ENCODE peak calls at places on chromosome 11, in seven cellular contexts. C is colonic mucosa; F is Caco-2; K is right cardiac atrium; V is CD4-positive, CD25-positive, alpha-beta regulatory T cell; Z is effector memory CD4-positive, alpha-beta T cell; I is HAP-1. E is an unnamed sample. For H3K9me3, the result is how much of the 10 kb centered on the place peaks cover.

GRCh38 chr11:128716661-128717210 is 22.9 kb downstream of the FLI1 start:
- DNase-seq in C (no peak), F (no peak), K (no peak), V (peak), Z (peak), I (no peak), E (no peak)

GRCh38 chr11:45754261-45754709 is 50.7 kb upstream of the SLC35C1 start:
- DNase-seq in C (no peak), F (no peak), K (peak), V (no peak), Z (no peak), I (no peak), E (no peak)

GRCh38 chr11:125542709-125543108 is 26.6 kb upstream of the EI24 start:
- DNase-seq in C (no peak), F (no peak), K (no peak), V (no peak), Z (no peak), I (no peak), E (no peak)

GRCh38 chr11:927871-928270 is 2.2 kb downstream of the AP2A2 start:
- DNase-seq in C (no peak), F (no peak), K (no peak), V (peak), Z (peak), I (peak), E (peak)

GRCh38 chr11:114326776-114327175 is 30.6 kb downstream of the NNMT start:
- DNase-seq in C (no peak), F (no peak), K (no peak), V (no peak), Z (no peak), I (no peak), E (no peak)

GRCh38 chr11:130181295-130182272 is 22.0 kb downstream of the ST14 start:
- DNase-seq in C (peak), F (peak), K (no peak), V (no peak), Z (no peak), I (no peak), E (peak)

GRCh38 chr11:67024410-67024809 is 1.5 kb downstream of the SYT12 start:
- DNase-seq in C (no peak), F (no peak), K (no peak), V (peak), Z (peak), I (no peak), E (no peak)

GRCh38 chr11:115848614-115849013 is 344.4 kb upstream of the CADM1 start:
- DNase-seq in C (no peak), F (no peak), K (no peak), V (no peak), Z (no peak), I (no peak), E (no peak)

GRCh38 chr11:62130498-62131464 is 7.0 kb downstream of the INCENP start:
- DNase-seq in C (no peak), F (no peak), K (no peak), V (no peak), Z (no peak), I (no peak), E (no peak)

GRCh38 chr11:62127941-62128770 is 4.3 kb downstream of the INCENP start:
- DNase-seq in C (no peak), F (no peak), K (no peak), V (no peak), Z (no peak), I (no peak), E (no peak)

GRCh38 chr11:62128835-62129234 is 5.0 kb downstream of the INCENP start:
- DNase-seq in C (no peak), F (no peak), K (no peak), V (no peak), Z (no peak), I (no peak), E (no peak)

GRCh38 chr11:62132188-62132587 is 8.4 kb downstream of the INCENP start:
- DNase-seq in C (no peak), F (no peak), K (no peak), V (no peak), Z (no peak), I (no peak), E (no peak)

GRCh38 chr11:62129610-62130497 is 6.0 kb downstream of the INCENP start:
- DNase-seq in C (no peak), F (no peak), K (no peak), V (no peak), Z (no peak), I (no peak), E (no peak)
- H3K9me3 ChIP-seq in C (under half), F (under half), K (under half), V (under half), Z (under half), I (under half), E (under half)

GRCh38 chr11:48182860-48183526 is 33.6 kb upstream of the OR4B1 start:
- DNase-seq in C (no peak), F (no peak), K (no peak), V (no peak), Z (no peak), I (no peak), E (no peak)

GRCh38 chr11:48172818-48173609 is 43.6 kb upstream of the OR4B1 start:
- DNase-seq in C (peak), F (peak), K (peak), V (peak), Z (peak), I (peak), E (peak)

GRCh38 chr11:48177661-48178060 is 38.9 kb upstream of the OR4B1 start:
- DNase-seq in C (no peak), F (no peak), K (no peak), V (no peak), Z (no peak), I (no peak), E (no peak)
- H3K9me3 ChIP-seq in C (under half), F (under half), K (under half), V (under half), Z (under half), I (under half), E (under half)

GRCh38 chr11:2631161-2631560 is 68.6 kb downstream of the KCNQ1OT1 start:
- DNase-seq in C (no peak), F (no peak), K (no peak), V (no peak), Z (no peak), I (no peak), E (no peak)
- H3K9me3 ChIP-seq in C (under half), F (under half), K (under half), V (under half), Z (under half), I (under half), E (under half)

GRCh38 chr11:70624598-70624993 is 226.3 kb downstream of the CTTN start:
- DNase-seq in C (no peak), F (no peak), K (no peak), V (no peak), Z (no peak), I (no peak), E (no peak)
- H3K9me3 ChIP-seq in C (under half), F (under half), K (under half), V (under half), Z (under half), I (under half), E (under half)

DNA sequence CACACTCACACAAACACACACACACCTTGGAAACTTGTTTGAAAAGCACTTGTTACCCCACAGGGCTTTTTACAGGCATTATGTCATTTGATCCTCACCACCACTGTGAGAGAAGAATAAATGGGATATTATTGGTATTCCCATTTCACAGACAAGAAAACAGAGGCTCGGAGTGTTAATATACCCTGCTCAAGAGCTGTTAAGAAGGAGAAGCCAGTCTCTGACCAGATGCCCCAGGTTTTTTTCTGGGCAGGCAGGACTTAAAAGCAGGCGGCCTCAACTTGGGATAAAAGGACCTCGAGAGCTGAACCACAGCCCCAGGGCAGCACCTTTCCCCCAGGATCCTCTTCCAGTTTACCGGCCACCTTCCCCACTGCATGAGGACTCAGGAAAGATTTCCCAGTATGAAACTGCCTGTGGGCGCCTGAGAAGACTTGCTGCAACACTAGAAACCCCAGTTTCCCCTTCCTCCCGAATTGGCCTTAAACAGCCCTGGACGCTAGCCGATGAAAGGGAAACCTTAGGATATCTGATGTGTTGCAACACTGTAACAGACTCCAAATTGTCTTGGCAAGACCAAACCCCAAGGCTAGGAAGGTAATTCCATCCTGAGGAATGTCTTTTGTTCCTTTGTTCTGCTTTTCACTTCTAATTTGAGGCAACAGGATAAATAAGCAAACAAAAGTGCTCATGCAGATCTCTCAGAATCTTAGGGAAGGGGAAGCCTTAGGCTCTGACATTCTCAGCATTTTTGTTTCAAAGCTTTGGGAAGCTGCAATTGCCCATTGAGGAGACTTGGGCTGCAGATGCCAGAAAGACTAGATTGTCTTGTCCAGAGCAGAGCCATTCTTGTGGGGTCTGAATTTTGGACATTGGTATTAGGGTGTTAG is 173.5 kb downstream of the TRIM29 start:
- DNase-seq in C (no peak), F (peak), K (no peak), V (no peak), Z (no peak), I (peak), E (no peak)
- H3K9me3 ChIP-seq in C (under half), F (under half), K (under half), V (under half), Z (under half), I (under half), E (under half)